ENCODE peak calls at places on chromosome 4, in six cellular contexts. Z is SJSA1; X is Peyer's patch; C is right lobe of liver; E is Karpas-422; F is CD4-positive, CD25-positive, alpha-beta regulatory T cell. D is an unnamed sample. For H3K9me3, the result is how much of the 10 kb centered on the place peaks cover.

GRCh38 chr4:137070614-137071013 is 461.7 kb downstream of the PCDH18 start:
- DNase-seq in Z (no peak), X (peak), C (peak), E (no peak), F (no peak), D (no peak)

GRCh38 chr4:57119054-57119651 is 9.0 kb upstream of the IGFBP7 start:
- DNase-seq in Z (peak), X (no peak), C (no peak), E (no peak), F (no peak), D (peak)

GRCh38 chr4:158484173-158484885 is 37.4 kb upstream of the RXFP1 start:
- DNase-seq in Z (peak), X (no peak), C (no peak), E (no peak), F (no peak), D (no peak)

GRCh38 chr4:152535236-152535902 is 523 bp downstream of the FBXW7 start:
- DNase-seq in Z (no peak), X (peak), C (peak), E (peak), F (peak), D (no peak)

GRCh38 chr4:90958256-90958895 is 831.2 kb downstream of the CCSER1 start:
- DNase-seq in Z (no peak), X (no peak), C (no peak), E (no peak), F (no peak), D (peak)

GRCh38 chr4:158376441-158376840 is 145.2 kb upstream of the RXFP1 start:
- DNase-seq in Z (no peak), X (no peak), C (no peak), E (no peak), F (no peak), D (no peak)

GRCh38 chr4:5368426-5368825 is 317.1 kb downstream of the STK32B start:
- DNase-seq in Z (no peak), X (no peak), C (no peak), E (no peak), F (no peak), D (no peak)

GRCh38 chr4:6019316-6020263 is 1.4 kb upstream of the C4orf50 start:
- DNase-seq in Z (peak), X (no peak), C (no peak), E (peak), F (peak), D (peak)

GRCh38 chr4:86564795-86565194 is 29.3 kb upstream of the PTPN13 start:
- DNase-seq in Z (no peak), X (no peak), C (no peak), E (no peak), F (no peak), D (no peak)

GRCh38 chr4:66964467-66964866 is 580.8 kb downstream of the CENPC start:
- DNase-seq in Z (no peak), X (no peak), C (no peak), E (no peak), F (no peak), D (no peak)

GRCh38 chr4:86451560-86452322 is 91.9 kb upstream of the MAPK10 start:
- DNase-seq in Z (peak), X (no peak), C (no peak), E (no peak), F (no peak), D (no peak)

GRCh38 chr4:16196482-16197393 is 29.5 kb downstream of the TAPT1 start:
- DNase-seq in Z (peak), X (no peak), C (no peak), E (peak), F (no peak), D (peak)

GRCh38 chr4:144674711-144675110 is 28.8 kb downstream of the HHIP start:
- DNase-seq in Z (no peak), X (no peak), C (no peak), E (no peak), F (no peak), D (no peak)

GRCh38 chr4:21893136-21893535 is 55.4 kb downstream of the KCNIP4 start:
- DNase-seq in Z (no peak), X (no peak), C (no peak), E (no peak), F (no peak), D (no peak)

GRCh38 chr4:137310156-137310555 is 222.1 kb downstream of the PCDH18 start:
- DNase-seq in Z (peak), X (no peak), C (no peak), E (no peak), F (no peak), D (peak)

GRCh38 chr4:128347930-128348660 is 60.5 kb upstream of the PGRMC2 start:
- DNase-seq in Z (peak), X (no peak), C (no peak), E (no peak), F (no peak), D (no peak)

GRCh38 chr4:26050212-26050643 is 136.2 kb downstream of the SMIM20 start:
- DNase-seq in Z (no peak), X (no peak), C (no peak), E (no peak), F (no peak), D (no peak)

GRCh38 chr4:108168213-108168671 is 490 bp downstream of the LEF1 start:
- DNase-seq in Z (no peak), X (no peak), C (no peak), E (no peak), F (peak), D (no peak)

GRCh38 chr4:1960170-1960825 is 48.5 kb downstream of the NELFA start:
- DNase-seq in Z (no peak), X (no peak), C (no peak), E (no peak), F (no peak), D (no peak)

GRCh38 chr4:183417356-183417755 is 27.1 kb upstream of the CDKN2AIP start:
- DNase-seq in Z (no peak), X (no peak), C (no peak), E (no peak), F (no peak), D (no peak)

GRCh38 chr4:62162606-62163005 is 962.5 kb downstream of the ADGRL3 start:
- DNase-seq in Z (no peak), X (no peak), C (no peak), E (no peak), F (no peak), D (no peak)

GRCh38 chr4:2964077-2964471 is 703 bp downstream of the GRK4 start:
- DNase-seq in Z (no peak), X (no peak), C (no peak), E (no peak), F (no peak), D (no peak)

GRCh38 chr4:115678425-115678941 is 565.1 kb upstream of the NDST4 start:
- DNase-seq in Z (no peak), X (no peak), C (peak), E (no peak), F (no peak), D (no peak)

GRCh38 chr4:168264903-168265302 is 53.6 kb downstream of the DDX60 start:
- DNase-seq in Z (no peak), X (no peak), C (no peak), E (no peak), F (no peak), D (no peak)

GRCh38 chr4:13535708-13536361 is 8.5 kb downstream of the NKX3-2 start:
- DNase-seq in Z (no peak), X (no peak), C (no peak), E (no peak), F (no peak), D (no peak)
- H3K9me3 ChIP-seq in Z (under half), X (under half), C (under half), E (under half), F (under half), D (under half)

GRCh38 chr4:176833416-176833815 is 40.7 kb upstream of the VEGFC start:
- DNase-seq in Z (peak), X (no peak), C (no peak), E (no peak), F (no peak), D (no peak)
- H3K9me3 ChIP-seq in Z (under half), X (under half), C (under half), E (under half), F (under half), D (under half)

GRCh38 chr4:118836763-118837507 is 1.0 kb upstream of the SEC24D start:
- DNase-seq in Z (no peak), X (no peak), C (no peak), E (peak), F (peak), D (no peak)

GRCh38 chr4:118833192-118833820 is 2.6 kb downstream of the SEC24D start:
- DNase-seq in Z (no peak), X (no peak), C (no peak), E (no peak), F (no peak), D (no peak)

GRCh38 chr4:118834960-118835895 is 698 bp downstream of the SEC24D start:
- DNase-seq in Z (peak), X (peak), C (peak), E (peak), F (peak), D (peak)

GRCh38 chr4:118834070-118834469 is 1.9 kb downstream of the SEC24D start:
- DNase-seq in Z (no peak), X (no peak), C (no peak), E (no peak), F (no peak), D (no peak)

GRCh38 chr4:118835896-118836762 is at the start of gene SEC24D:
- DNase-seq in Z (peak), X (peak), C (peak), E (peak), F (peak), D (peak)
- H3K9me3 ChIP-seq in Z (under half), X (under half), C (under half), E (under half), F (under half), D (under half)

DNA sequence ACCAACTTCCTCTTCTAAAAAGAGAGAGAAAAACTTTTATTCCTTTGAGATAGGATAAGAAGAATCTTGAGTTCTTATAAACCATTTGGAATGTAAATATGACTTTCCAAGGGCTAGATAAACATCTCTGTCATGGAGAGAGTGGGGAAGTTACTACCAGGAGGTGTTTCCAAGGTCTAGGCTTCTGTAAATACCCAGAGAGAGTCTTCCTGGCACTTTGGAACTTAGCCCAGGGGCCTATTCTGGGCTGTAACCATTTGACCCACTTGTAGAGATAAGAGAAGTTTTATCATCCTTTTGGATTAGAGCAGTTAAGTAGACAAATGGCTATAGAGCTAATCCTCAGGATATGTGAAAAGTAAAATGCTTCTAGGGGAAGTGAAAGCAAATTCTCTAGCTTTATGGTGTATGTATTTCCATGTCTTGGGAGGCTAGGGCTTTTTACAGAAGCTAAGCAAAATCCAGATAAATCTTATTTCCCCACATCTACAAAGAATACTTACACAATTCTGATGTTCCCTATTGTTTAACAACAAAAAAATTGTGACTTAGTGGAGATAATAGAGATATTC is 51.1 kb downstream of the MCUB start:
- DNase-seq in Z (no peak), X (no peak), C (no peak), E (peak), F (no peak), D (no peak)
- H3K9me3 ChIP-seq in Z (under half), X (under half), C (under half), E (under half), F (under half), D (under half)

DNA sequence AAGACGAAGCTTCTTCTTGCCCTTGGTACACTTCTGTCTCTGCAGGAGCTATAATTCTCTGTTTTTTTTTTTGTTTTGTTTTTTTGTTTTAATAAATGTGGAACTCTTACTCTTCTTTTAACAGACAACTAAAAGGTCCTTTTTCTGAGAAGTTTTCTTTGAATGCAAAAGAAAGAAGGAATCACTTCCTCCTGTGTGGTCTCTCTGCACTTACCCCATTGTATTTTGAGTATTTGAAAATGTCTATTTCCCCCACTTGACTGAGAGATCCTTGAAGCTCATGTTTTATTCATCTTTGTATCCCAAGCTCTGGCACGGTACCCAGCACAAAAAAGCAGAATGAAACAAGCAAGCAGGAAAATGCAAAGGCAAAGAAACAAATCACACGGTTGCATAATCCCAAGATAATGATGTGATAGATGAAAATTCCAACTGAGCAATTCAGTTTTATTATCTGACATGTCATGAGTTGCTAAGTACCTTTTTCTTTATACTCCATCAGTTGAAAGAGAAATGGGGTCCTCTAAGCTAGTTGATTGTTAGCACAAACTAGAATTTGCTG is 522.0 kb upstream of the BOD1L1 start:
- DNase-seq in Z (no peak), X (no peak), C (no peak), E (no peak), F (no peak), D (peak)
- H3K9me3 ChIP-seq in Z (under half), X (under half), C (under half), E (under half), F (under half), D (under half)

GRCh38 chr4:29540439-29541102 is 1179.6 kb upstream of the PCDH7 start:
- DNase-seq in Z (no peak), X (no peak), C (no peak), E (no peak), F (no peak), D (no peak)
- H3K9me3 ChIP-seq in Z (under half), X (under half), C (under half), E (under half), F (under half), D (under half)

D was measured in A673.